ENCODE peak calls at places on chromosomes 1 and 21, in five cellular contexts. One of them, this sample, is unnamed. For H3K4me1, the result is how much of the 10 kb centered on the place peaks cover.

GRCh38 chr1:38009088-38009840 is 3.3 kb upstream of the UTP11 start:
- DNase-seq in uterus: no peak
- DNase-seq in tibial artery: peak
- DNase-seq in psoas muscle: peak
- DNase-seq in heart right ventricle: no peak
- DNase-seq in this sample: no peak

GRCh38 chr21:35925497-35925896 is 134.8 kb downstream of the SETD4 start:
- DNase-seq in uterus: peak
- DNase-seq in tibial artery: no peak
- DNase-seq in psoas muscle: no peak
- DNase-seq in heart right ventricle: no peak
- DNase-seq in this sample: no peak

GRCh38 chr1:232868793-232869491 is 63.7 kb downstream of the MAP10 start:
- DNase-seq in uterus: no peak
- DNase-seq in tibial artery: peak
- DNase-seq in psoas muscle: no peak
- DNase-seq in heart right ventricle: no peak
- DNase-seq in this sample: no peak

GRCh38 chr1:50822035-50822776 is 137.9 kb downstream of the FAF1 start:
- DNase-seq in uterus: no peak
- DNase-seq in tibial artery: no peak
- DNase-seq in psoas muscle: no peak
- DNase-seq in heart right ventricle: no peak
- DNase-seq in this sample: no peak

GRCh38 chr1:24898909-24899439 is 31.1 kb downstream of the RUNX3 start:
- DNase-seq in uterus: no peak
- DNase-seq in tibial artery: no peak
- DNase-seq in psoas muscle: no peak
- DNase-seq in heart right ventricle: no peak
- DNase-seq in this sample: no peak

GRCh38 chr1:66788231-66788939 is 12.7 kb downstream of the INSL5 start:
- DNase-seq in uterus: no peak
- DNase-seq in tibial artery: no peak
- DNase-seq in psoas muscle: no peak
- DNase-seq in heart right ventricle: no peak
- DNase-seq in this sample: peak

GRCh38 chr1:101262601-101263348 is 26.0 kb downstream of the S1PR1 start:
- DNase-seq in uterus: no peak
- DNase-seq in tibial artery: no peak
- DNase-seq in psoas muscle: no peak
- DNase-seq in heart right ventricle: no peak
- DNase-seq in this sample: peak

GRCh38 chr1:159867322-159868064 is 5.0 kb upstream of the VSIG8 start:
- DNase-seq in uterus: peak
- DNase-seq in tibial artery: no peak
- DNase-seq in psoas muscle: no peak
- DNase-seq in heart right ventricle: no peak
- DNase-seq in this sample: no peak

GRCh38 chr1:185353124-185353523 is 36.1 kb upstream of the IVNS1ABP start:
- DNase-seq in uterus: no peak
- DNase-seq in tibial artery: no peak
- DNase-seq in psoas muscle: no peak
- DNase-seq in heart right ventricle: no peak
- DNase-seq in this sample: no peak

GRCh38 chr1:67850611-67851075 is 17.4 kb upstream of the GNG12 start:
- DNase-seq in uterus: peak
- DNase-seq in tibial artery: peak
- DNase-seq in psoas muscle: peak
- DNase-seq in heart right ventricle: peak
- DNase-seq in this sample: no peak

GRCh38 chr1:25098717-25099116 is 133.6 kb downstream of the SYF2 start:
- DNase-seq in uterus: no peak
- DNase-seq in tibial artery: no peak
- DNase-seq in psoas muscle: no peak
- DNase-seq in heart right ventricle: no peak
- DNase-seq in this sample: no peak

GRCh38 chr1:18955442-18956188 is 861 bp downstream of the IFFO2 start:
- DNase-seq in uterus: peak
- DNase-seq in tibial artery: no peak
- DNase-seq in psoas muscle: peak
- DNase-seq in heart right ventricle: peak
- DNase-seq in this sample: peak

GRCh38 chr1:192747305-192747704 is 61.5 kb upstream of the RGS2 start:
- DNase-seq in uterus: no peak
- DNase-seq in tibial artery: no peak
- DNase-seq in psoas muscle: no peak
- DNase-seq in heart right ventricle: no peak
- DNase-seq in this sample: no peak

GRCh38 chr21:36207577-36208320 is 51.1 kb downstream of the DOP1B start:
- DNase-seq in uterus: no peak
- DNase-seq in tibial artery: no peak
- DNase-seq in psoas muscle: no peak
- DNase-seq in heart right ventricle: no peak
- DNase-seq in this sample: no peak

GRCh38 chr1:202638019-202638887 is 72.0 kb downstream of the SYT2 start:
- DNase-seq in uterus: no peak
- DNase-seq in tibial artery: no peak
- DNase-seq in psoas muscle: no peak
- DNase-seq in heart right ventricle: no peak
- DNase-seq in this sample: no peak

GRCh38 chr1:9689971-9690381 is 38.4 kb downstream of the PIK3CD start:
- DNase-seq in uterus: peak
- DNase-seq in tibial artery: peak
- DNase-seq in psoas muscle: peak
- DNase-seq in heart right ventricle: peak
- DNase-seq in this sample: no peak

GRCh38 chr1:198597690-198598430 is 41.0 kb upstream of the PTPRC start:
- DNase-seq in uterus: no peak
- DNase-seq in tibial artery: no peak
- DNase-seq in psoas muscle: no peak
- DNase-seq in heart right ventricle: no peak
- DNase-seq in this sample: no peak

GRCh38 chr1:175132456-175132855 is 60.1 kb downstream of the KIAA0040 start:
- DNase-seq in uterus: no peak
- DNase-seq in tibial artery: no peak
- DNase-seq in psoas muscle: no peak
- DNase-seq in heart right ventricle: no peak
- DNase-seq in this sample: no peak

GRCh38 chr1:100299521-100300222 is 33.7 kb downstream of the RTCA start:
- DNase-seq in uterus: no peak
- DNase-seq in tibial artery: no peak
- DNase-seq in psoas muscle: no peak
- DNase-seq in heart right ventricle: no peak
- DNase-seq in this sample: no peak

GRCh38 chr1:39266269-39266668 is 61.8 kb downstream of the MACF1 start:
- DNase-seq in uterus: no peak
- DNase-seq in tibial artery: no peak
- DNase-seq in psoas muscle: no peak
- DNase-seq in heart right ventricle: no peak
- DNase-seq in this sample: no peak

GRCh38 chr21:33537212-33537611 is 4.7 kb downstream of the GART start:
- DNase-seq in uterus: no peak
- DNase-seq in tibial artery: no peak
- DNase-seq in psoas muscle: no peak
- DNase-seq in heart right ventricle: no peak
- DNase-seq in this sample: no peak

GRCh38 chr1:187516874-187517273 is 688.1 kb downstream of the PLA2G4A start:
- DNase-seq in uterus: no peak
- DNase-seq in tibial artery: no peak
- DNase-seq in psoas muscle: no peak
- DNase-seq in heart right ventricle: no peak
- DNase-seq in this sample: no peak

GRCh38 chr1:42931911-42932422 is 26.7 kb downstream of the SLC2A1 start:
- DNase-seq in uterus: no peak
- DNase-seq in tibial artery: no peak
- DNase-seq in psoas muscle: peak
- DNase-seq in heart right ventricle: peak
- DNase-seq in this sample: peak

GRCh38 chr1:20184481-20184900 is 1.4 kb upstream of the UBXN10 start:
- DNase-seq in uterus: no peak
- DNase-seq in tibial artery: no peak
- DNase-seq in psoas muscle: no peak
- DNase-seq in heart right ventricle: no peak
- DNase-seq in this sample: no peak

GRCh38 chr1:3827813-3828307 is 29.2 kb downstream of the CEP104 start:
- DNase-seq in uterus: no peak
- DNase-seq in tibial artery: no peak
- DNase-seq in psoas muscle: no peak
- DNase-seq in heart right ventricle: no peak
- DNase-seq in this sample: no peak

GRCh38 chr1:80673935-80674597 is 1126.7 kb upstream of the ADGRL2 start:
- DNase-seq in uterus: no peak
- DNase-seq in tibial artery: no peak
- DNase-seq in psoas muscle: no peak
- DNase-seq in heart right ventricle: no peak
- DNase-seq in this sample: no peak

GRCh38 chr1:233904979-233905415 is 521 bp downstream of the SLC35F3 start:
- DNase-seq in uterus: no peak
- DNase-seq in tibial artery: no peak
- DNase-seq in psoas muscle: no peak
- DNase-seq in heart right ventricle: peak
- DNase-seq in this sample: no peak

GRCh38 chr21:38645282-38645681 is 147.0 kb upstream of the ERG start:
- DNase-seq in uterus: no peak
- DNase-seq in tibial artery: no peak
- DNase-seq in psoas muscle: no peak
- DNase-seq in heart right ventricle: no peak
- DNase-seq in this sample: no peak

GRCh38 chr1:225428066-225428878 is 434 bp upstream of the LBR start:
- DNase-seq in uterus: peak
- DNase-seq in tibial artery: peak
- DNase-seq in psoas muscle: peak
- DNase-seq in heart right ventricle: peak
- DNase-seq in this sample: peak

GRCh38 chr1:225425211-225425786 is 2.5 kb downstream of the LBR start:
- DNase-seq in uterus: peak
- DNase-seq in tibial artery: no peak
- DNase-seq in psoas muscle: no peak
- DNase-seq in heart right ventricle: no peak
- DNase-seq in this sample: no peak

GRCh38 chr1:225426395-225427248 is 1.2 kb downstream of the LBR start:
- DNase-seq in uterus: peak
- DNase-seq in tibial artery: no peak
- DNase-seq in psoas muscle: peak
- DNase-seq in heart right ventricle: peak
- DNase-seq in this sample: no peak

GRCh38 chr1:225428879-225429455 is 1.1 kb upstream of the LBR start:
- DNase-seq in uterus: no peak
- DNase-seq in tibial artery: no peak
- DNase-seq in psoas muscle: no peak
- DNase-seq in heart right ventricle: no peak
- DNase-seq in this sample: no peak

DNA sequence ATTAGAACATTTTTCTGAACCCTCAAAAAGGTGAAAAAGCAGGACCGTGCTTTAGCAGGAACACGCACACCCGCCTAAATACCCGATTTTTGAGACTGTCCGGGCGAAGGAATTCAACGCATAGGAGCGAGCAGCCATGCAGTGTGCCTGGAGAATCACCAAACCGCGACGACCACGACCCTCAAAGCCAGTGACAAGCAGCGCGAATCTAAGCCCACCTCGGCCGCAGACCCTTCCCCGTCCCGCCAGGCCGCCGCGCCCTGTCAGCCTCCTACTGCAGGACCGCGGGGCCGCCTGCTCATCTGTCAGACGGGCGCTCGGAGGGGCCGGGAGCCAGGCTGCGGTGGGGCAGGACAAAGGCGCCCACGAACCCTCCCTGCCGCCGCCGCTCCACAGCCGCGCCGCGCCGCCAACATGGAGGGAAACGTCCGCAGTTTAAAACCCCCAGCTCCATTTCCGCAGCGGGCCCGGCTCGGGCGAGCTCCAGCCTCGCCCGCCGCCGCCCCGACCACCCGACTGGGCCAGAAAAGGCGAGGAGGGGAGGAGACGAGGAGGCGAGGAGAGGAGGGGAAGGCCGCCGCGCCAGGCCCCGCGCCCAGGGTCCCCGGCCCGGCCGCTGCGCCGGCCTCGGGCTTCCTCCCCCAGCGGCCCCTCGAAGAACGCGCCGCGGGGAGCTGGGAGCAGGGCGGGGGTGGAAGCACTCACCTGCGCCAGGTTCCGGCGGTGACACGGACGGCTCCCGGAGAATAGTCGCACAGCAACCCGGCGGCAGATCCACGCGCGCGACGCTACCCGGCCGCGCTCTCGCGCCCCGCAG is at the start of gene LBR:
- DNase-seq in uterus: peak
- DNase-seq in tibial artery: peak
- DNase-seq in psoas muscle: peak
- DNase-seq in heart right ventricle: peak
- DNase-seq in this sample: no peak
- TF ChIP-seq CTCF in uterus: no peak
- TF ChIP-seq CTCF in tibial artery: no peak
- TF ChIP-seq CTCF in psoas muscle: no peak
- TF ChIP-seq CTCF in heart right ventricle: no peak
- TF ChIP-seq CTCF in this sample: no peak

GRCh38 chr1:226429051-226429461 is 21.2 kb upstream of the PARP1 start:
- DNase-seq in uterus: no peak
- DNase-seq in tibial artery: no peak
- DNase-seq in psoas muscle: no peak
- DNase-seq in heart right ventricle: no peak
- DNase-seq in this sample: peak
- H3K4me3 ChIP-seq in uterus: no peak
- H3K4me3 ChIP-seq in tibial artery: no peak
- H3K4me3 ChIP-seq in psoas muscle: no peak
- H3K4me3 ChIP-seq in heart right ventricle: no peak
- H3K4me3 ChIP-seq in this sample: no peak

DNA sequence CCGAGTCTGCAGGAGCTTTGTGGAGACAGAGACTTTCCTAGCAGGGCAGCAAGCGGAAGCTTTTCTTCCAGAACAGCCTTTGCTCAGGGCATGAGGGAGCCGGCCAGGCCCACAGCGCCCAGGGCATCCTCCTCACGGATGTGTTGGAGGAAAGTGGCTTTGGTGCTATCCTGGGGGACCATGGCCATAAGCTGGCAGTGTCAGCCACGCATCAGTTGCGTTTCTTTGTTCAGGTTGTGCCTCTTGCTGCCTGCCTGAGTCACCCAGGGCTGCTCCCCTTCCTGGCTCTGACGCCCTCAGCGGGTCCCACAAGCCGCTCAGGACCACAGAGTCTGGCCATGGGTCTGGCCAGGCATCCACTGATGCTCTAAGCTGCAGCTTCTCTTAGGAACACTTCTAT is 39.6 kb upstream of the PRSS38 start:
- DNase-seq in uterus: no peak
- DNase-seq in tibial artery: no peak
- DNase-seq in psoas muscle: no peak
- DNase-seq in heart right ventricle: no peak
- DNase-seq in this sample: no peak
- H3K4me1 ChIP-seq in uterus: under half
- H3K4me1 ChIP-seq in tibial artery: under half
- H3K4me1 ChIP-seq in psoas muscle: under half
- H3K4me1 ChIP-seq in heart right ventricle: under half
- H3K4me1 ChIP-seq in this sample: under half

GRCh38 chr1:57512386-57512785 is 88.5 kb upstream of the DAB1 start:
- DNase-seq in uterus: no peak
- DNase-seq in tibial artery: no peak
- DNase-seq in psoas muscle: no peak
- DNase-seq in heart right ventricle: no peak
- DNase-seq in this sample: no peak

GRCh38 chr1:57520743-57521142 is 96.9 kb upstream of the DAB1 start:
- DNase-seq in uterus: no peak
- DNase-seq in tibial artery: no peak
- DNase-seq in psoas muscle: no peak
- DNase-seq in heart right ventricle: no peak
- DNase-seq in this sample: no peak

GRCh38 chr1:57517587-57518397 is 93.9 kb upstream of the DAB1 start:
- DNase-seq in uterus: no peak
- DNase-seq in tibial artery: no peak
- DNase-seq in psoas muscle: no peak
- DNase-seq in heart right ventricle: no peak
- DNase-seq in this sample: no peak
- TF ChIP-seq CTCF in uterus: no peak
- TF ChIP-seq CTCF in tibial artery: no peak
- TF ChIP-seq CTCF in psoas muscle: no peak
- TF ChIP-seq CTCF in heart right ventricle: no peak
- TF ChIP-seq CTCF in this sample: no peak